ENCODE peak calls at places on chromosomes 12 and 14, in eight cellular contexts. F is tibial artery, M is tibial nerve, T is lower leg skin, N is ovary, J is mesendoderm, Q is esophagus squamous epithelium, V is adipocyte. G is an unnamed sample.

GRCh38 chr12:27285395-27285794 is 41.3 kb downstream of the STK38L start:
- DNase-seq in M (no peak), V (no peak), J (no peak), T (no peak), Q (no peak), N (no peak), F (no peak), G (no peak)

GRCh38 chr14:93926873-93927571 is at the start of gene FAM181A:
- DNase-seq in J (no peak), N (no peak), V (peak), T (no peak), F (no peak), M (no peak), Q (no peak), G (peak)

GRCh38 chr12:48110691-48111315 is 4.9 kb upstream of the SENP1 start:
- DNase-seq in V (no peak), J (peak), F (no peak), M (no peak), Q (no peak), N (no peak), T (no peak), G (no peak)

GRCh38 chr12:100955139-100955538 is 160.6 kb downstream of the ANO4 start:
- DNase-seq in N (peak), F (no peak), V (peak), T (no peak), M (no peak), Q (no peak), J (peak), G (no peak)

GRCh38 chr12:117084405-117085317 is 14.6 kb downstream of the TESC start:
- DNase-seq in V (no peak), N (peak), T (no peak), J (no peak), Q (no peak), F (no peak), M (no peak), G (peak)

GRCh38 chr14:93587330-93587729 is 156.6 kb downstream of the UNC79 start:
- DNase-seq in N (no peak), V (no peak), J (no peak), T (no peak), M (no peak), F (no peak), Q (no peak), G (no peak)

GRCh38 chr12:51521554-51522276 is 69.3 kb upstream of the SCN8A start:
- DNase-seq in V (peak), J (no peak), M (no peak), T (no peak), Q (no peak), N (no peak), F (no peak), G (no peak)

GRCh38 chr12:49342066-49342913 is 4.4 kb upstream of the DNAJC22 start:
- DNase-seq in J (peak), F (peak), M (no peak), N (peak), Q (no peak), T (no peak), V (peak), G (peak)

GRCh38 chr14:75800792-75801191 is 139.7 kb downstream of the TTLL5 start:
- DNase-seq in V (no peak), T (no peak), N (no peak), Q (no peak), F (no peak), J (peak), M (no peak), G (no peak)

GRCh38 chr14:86003998-86004397 is 474.1 kb downstream of the FLRT2 start:
- DNase-seq in T (no peak), N (no peak), F (no peak), M (no peak), J (no peak), Q (no peak), V (peak), G (no peak)

GRCh38 chr12:121033625-121034349 is 5.3 kb downstream of the OASL start:
- DNase-seq in V (peak), M (no peak), F (no peak), T (no peak), J (no peak), Q (no peak), N (no peak), G (no peak)

GRCh38 chr12:56947633-56948535 is 9.5 kb downstream of the RDH16 start:
- DNase-seq in F (no peak), T (no peak), M (no peak), V (no peak), N (no peak), Q (no peak), J (peak), G (no peak)

GRCh38 chr12:43148711-43149110 is 403.3 kb downstream of the ADAMTS20 start:
- DNase-seq in M (no peak), F (no peak), Q (no peak), N (no peak), J (peak), V (peak), T (peak), G (no peak)

GRCh38 chr14:29584992-29585391 is 342.7 kb downstream of the PRKD1 start:
- DNase-seq in M (no peak), T (no peak), F (peak), Q (no peak), J (peak), N (peak), V (peak), G (no peak)

GRCh38 chr14:23147676-23148075 is 28.6 kb upstream of the CEBPE start:
- DNase-seq in V (peak), F (no peak), M (no peak), T (no peak), N (peak), Q (no peak), J (no peak), G (peak)

GRCh38 chr12:6268484-6269157 is 41.9 kb upstream of the PLEKHG6 start:
- DNase-seq in J (no peak), Q (no peak), N (peak), V (peak), F (no peak), T (no peak), M (no peak), G (peak)

GRCh38 chr12:6451348-6452244 is at the start of gene TAPBPL:
- DNase-seq in Q (peak), M (peak), F (peak), V (peak), T (peak), J (peak), N (peak), G (peak)

GRCh38 chr12:37672655-37673260 is 643.8 kb upstream of the ALG10B start:
- DNase-seq in N (no peak), J (peak), M (no peak), F (no peak), V (peak), T (no peak), Q (no peak), G (no peak)

GRCh38 chr12:123938679-123939480 is 33.8 kb downstream of the CCDC92 start:
- DNase-seq in V (no peak), N (no peak), T (no peak), J (peak), M (no peak), F (no peak), Q (no peak), G (no peak)

GRCh38 chr14:105203057-105203494 is 22.0 kb upstream of the NUDT14 start:
- DNase-seq in T (peak), J (peak), F (peak), Q (no peak), V (peak), N (peak), M (peak), G (peak)

GRCh38 chr12:71958056-71958455 is 19.4 kb downstream of the TPH2 start:
- DNase-seq in J (peak), V (peak), T (no peak), M (no peak), Q (no peak), N (no peak), F (no peak), G (no peak)

GRCh38 chr12:16118586-16118985 is 158.9 kb downstream of the SLC15A5 start:
- DNase-seq in T (no peak), N (no peak), Q (no peak), M (no peak), J (peak), F (no peak), V (no peak), G (no peak)

GRCh38 chr12:2027379-2027778 is 23.1 kb upstream of the DCP1B start:
- DNase-seq in M (no peak), Q (no peak), F (no peak), V (peak), J (no peak), N (no peak), T (no peak), G (no peak)

GRCh38 chr14:68468437-68469207 is 324.2 kb downstream of the ZFP36L1 start:
- DNase-seq in T (no peak), J (no peak), Q (no peak), N (no peak), F (no peak), M (no peak), V (no peak), G (no peak)

GRCh38 chr14:59321184-59321952 is 132.9 kb downstream of the DAAM1 start:
- DNase-seq in V (peak), M (no peak), T (no peak), J (no peak), Q (no peak), N (no peak), F (no peak), G (no peak)

GRCh38 chr12:117896009-117896408 is 72.8 kb downstream of the KSR2 start:
- DNase-seq in J (no peak), F (no peak), V (no peak), Q (no peak), T (no peak), N (no peak), M (no peak), G (no peak)

GRCh38 chr12:131615316-131616053 is 95.4 kb upstream of the SFSWAP start:
- DNase-seq in M (no peak), T (no peak), Q (no peak), N (no peak), V (peak), F (no peak), J (peak), G (no peak)

GRCh38 chr14:23162005-23162404 is 21.5 kb downstream of the SLC7A8 start:
- DNase-seq in T (no peak), Q (no peak), N (no peak), V (no peak), J (no peak), M (no peak), F (no peak), G (no peak)

GRCh38 chr12:16076553-16076952 is 165.4 kb downstream of the DERA start:
- DNase-seq in T (no peak), N (no peak), J (peak), M (no peak), Q (no peak), F (no peak), V (peak), G (no peak)

GRCh38 chr12:5807090-5807414 is 138.0 kb downstream of the ANO2 start:
- DNase-seq in N (no peak), Q (no peak), T (no peak), J (no peak), V (no peak), F (no peak), M (no peak), G (no peak)

GRCh38 chr12:46005151-46005797 is 14.9 kb upstream of the SCAF11 start:
- DNase-seq in N (no peak), J (no peak), T (no peak), Q (no peak), F (no peak), V (peak), M (no peak), G (no peak)

GRCh38 chr12:113766880-113767878 is 198.9 kb downstream of the RBM19 start:
- DNase-seq in N (no peak), M (no peak), V (peak), F (no peak), T (no peak), J (peak), Q (no peak), G (no peak)

DNA sequence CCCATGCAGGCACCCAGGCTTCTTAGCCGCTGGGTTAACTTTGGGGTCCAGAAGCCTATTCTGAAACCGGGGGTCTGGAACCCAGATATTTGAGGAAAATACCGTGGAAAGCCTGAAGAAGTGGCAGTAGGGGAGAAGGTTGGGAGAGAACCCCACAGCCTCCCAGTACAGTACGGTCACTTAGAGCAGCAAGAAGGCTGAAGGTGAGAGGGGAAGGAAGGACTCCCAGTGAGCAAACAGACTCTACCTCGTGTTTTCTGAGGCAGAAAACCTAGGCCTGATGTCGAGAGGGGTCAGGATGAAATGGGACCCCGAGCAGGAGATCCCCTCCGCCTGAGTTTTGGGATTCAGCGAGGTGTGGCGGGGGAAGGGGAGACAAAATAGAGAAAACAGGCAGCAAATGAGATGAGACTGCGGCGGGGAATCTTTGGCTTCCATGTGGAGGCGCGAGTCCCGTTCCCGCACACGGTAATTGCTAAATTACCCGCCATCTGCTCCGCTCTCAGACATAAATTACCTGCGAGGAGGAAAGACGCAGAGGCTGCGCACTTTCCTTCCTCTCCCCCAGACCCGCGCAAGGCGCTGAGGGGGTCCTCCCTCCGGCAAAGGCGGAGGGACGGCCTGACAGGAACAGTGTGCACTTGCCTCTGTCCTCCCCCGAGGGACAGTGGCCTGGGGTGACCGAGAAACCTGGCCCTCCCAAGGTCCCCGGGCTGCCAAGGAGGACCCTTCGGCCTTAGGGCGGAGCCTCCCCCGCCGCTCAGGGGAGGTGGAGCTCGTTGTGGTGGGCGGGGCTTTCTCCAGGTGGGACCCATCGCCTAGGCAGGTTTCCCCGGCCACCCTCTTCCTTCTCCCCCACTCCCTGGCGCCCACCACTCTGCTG is 10.9 kb upstream of the CALCOCO1 start:
- DNase-seq in V (no peak), F (no peak), J (peak), N (no peak), T (no peak), M (no peak), Q (no peak), G (no peak)
- H3K4me3 ChIP-seq in V (no peak), F (no peak), J (peak), N (no peak), T (no peak), M (no peak), Q (no peak), G (no peak)

GRCh38 chr12:104604070-104604994 is 147.6 kb downstream of the CHST11 start:
- DNase-seq in V (peak), J (peak), F (peak), Q (no peak), N (peak), M (peak), T (peak), G (no peak)
- H3K4me3 ChIP-seq in V (peak), J (no peak), F (no peak), Q (no peak), N (no peak), M (no peak), T (no peak), G (no peak)

DNA sequence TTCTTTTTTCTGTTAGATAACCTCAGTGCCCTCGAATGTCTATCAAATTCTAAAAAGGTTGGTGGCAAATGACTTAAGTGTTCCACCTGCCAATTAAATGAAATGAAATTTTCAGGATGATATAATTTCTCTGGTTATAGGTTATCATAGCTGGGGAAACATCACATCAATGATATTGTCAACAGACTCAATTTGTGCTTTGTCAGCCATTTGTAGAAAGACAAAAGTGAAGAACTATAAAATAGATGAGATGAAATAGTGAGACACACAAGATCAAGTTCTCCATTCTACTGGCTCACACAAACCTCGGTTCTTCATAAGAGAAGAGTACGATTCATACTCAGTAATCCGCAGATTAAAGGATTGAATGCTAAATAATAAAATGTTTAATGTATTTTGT is 1443.2 kb upstream of the FLRT2 start:
- DNase-seq in J (no peak), M (no peak), T (no peak), N (no peak), Q (no peak), V (no peak), F (no peak), G (no peak)
- H3K4me3 ChIP-seq in J (no peak), M (no peak), T (no peak), N (no peak), Q (no peak), V (no peak), F (no peak), G (no peak)

GRCh38 chr14:56745091-56745490 is 65.2 kb downstream of the OTX2 start:
- DNase-seq in Q (no peak), J (peak), V (no peak), N (no peak), F (no peak), T (no peak), M (no peak), G (no peak)

GRCh38 chr14:56738020-56738419 is 72.3 kb downstream of the OTX2 start:
- DNase-seq in F (no peak), V (no peak), T (no peak), M (no peak), N (no peak), J (no peak), Q (no peak), G (no peak)

GRCh38 chr14:56741325-56741724 is 69.0 kb downstream of the OTX2 start:
- DNase-seq in Q (no peak), T (no peak), J (no peak), M (no peak), N (peak), F (no peak), V (no peak), G (no peak)

GRCh38 chr14:56742391-56742790 is 67.9 kb downstream of the OTX2 start:
- DNase-seq in V (no peak), Q (no peak), N (no peak), J (no peak), F (no peak), T (no peak), M (no peak), G (no peak)
- H3K4me3 ChIP-seq in V (no peak), Q (no peak), N (no peak), J (no peak), F (no peak), T (no peak), M (no peak), G (no peak)

GRCh38 chr12:122422769-122423257 is 344 bp upstream of the CLIP1 start:
- DNase-seq in M (no peak), Q (no peak), V (peak), F (no peak), T (no peak), J (peak), N (peak), G (no peak)
- H3K4me3 ChIP-seq in M (peak), Q (peak), V (peak), F (peak), T (peak), J (peak), N (peak), G (peak)

GRCh38 chr12:62653304-62653703 is 186.7 kb downstream of the MON2 start:
- DNase-seq in N (no peak), J (no peak), V (no peak), F (no peak), M (no peak), T (no peak), Q (no peak), G (no peak)
- H3K4me3 ChIP-seq in N (no peak), J (no peak), V (no peak), F (no peak), M (no peak), T (no peak), Q (no peak), G (no peak)

G was measured in dorsolateral prefrontal cortex.